ENCODE peak calls at places on chromosome 14, in eight cellular contexts. T, Y, B, H, L, M, Q and D are unnamed samples. For H3K4me1, the result is how much of the 10 kb centered on the place peaks cover.

GRCh38 chr14:61469771-61470170 is 148.4 kb downstream of the PRKCH start:
- DNase-seq in T (no peak), Y (no peak), B (no peak), H (no peak), L (no peak), M (no peak), Q (no peak), D (no peak)

GRCh38 chr14:35940291-35940690 is 114.2 kb downstream of the BRMS1L start:
- DNase-seq in T (no peak), Y (no peak), B (no peak), H (no peak), L (no peak), M (peak), Q (no peak), D (no peak)

GRCh38 chr14:93959239-93960107 is 16.9 kb downstream of the ASB2 start:
- DNase-seq in T (peak), Y (peak), B (peak), H (peak), L (peak), M (peak), Q (peak), D (peak)

GRCh38 chr14:51448831-51449665 is 202.7 kb upstream of the FRMD6 start:
- DNase-seq in T (no peak), Y (peak), B (peak), H (no peak), L (no peak), M (peak), Q (no peak), D (peak)

GRCh38 chr14:53055003-53055402 is 98.1 kb downstream of the DDHD1 start:
- DNase-seq in T (no peak), Y (no peak), B (no peak), H (peak), L (no peak), M (peak), Q (no peak), D (no peak)

GRCh38 chr14:81557137-81557536 is 23.5 kb upstream of the SEL1L start:
- DNase-seq in T (no peak), Y (no peak), B (no peak), H (no peak), L (no peak), M (no peak), Q (no peak), D (no peak)

GRCh38 chr14:26286806-26287205 is 311.0 kb downstream of the NOVA1 start:
- DNase-seq in T (no peak), Y (no peak), B (no peak), H (no peak), L (no peak), M (no peak), Q (no peak), D (no peak)

GRCh38 chr14:101017209-101017608 is 113.7 kb upstream of the RTL1 start:
- DNase-seq in T (no peak), Y (no peak), B (no peak), H (no peak), L (no peak), M (no peak), Q (no peak), D (no peak)

GRCh38 chr14:94062344-94062904 is 18.6 kb downstream of the DDX24 start:
- DNase-seq in T (no peak), Y (no peak), B (no peak), H (no peak), L (peak), M (no peak), Q (no peak), D (no peak)

GRCh38 chr14:20477211-20477876 is 8.1 kb downstream of the PNP start:
- DNase-seq in T (no peak), Y (no peak), B (peak), H (peak), L (peak), M (no peak), Q (peak), D (no peak)

GRCh38 chr14:100902792-100903191 is 730 bp downstream of the RTL1 start:
- DNase-seq in T (no peak), Y (no peak), B (no peak), H (no peak), L (no peak), M (no peak), Q (no peak), D (no peak)

GRCh38 chr14:68640293-68640574 is 152.6 kb downstream of the ZFP36L1 start:
- DNase-seq in T (no peak), Y (no peak), B (no peak), H (no peak), L (no peak), M (no peak), Q (no peak), D (no peak)

GRCh38 chr14:90439874-90440442 is 43.1 kb downstream of the CALM1 start:
- DNase-seq in T (no peak), Y (no peak), B (no peak), H (no peak), L (no peak), M (no peak), Q (no peak), D (no peak)

GRCh38 chr14:79464468-79464867 is 746.8 kb downstream of the DIO2 start:
- DNase-seq in T (no peak), Y (no peak), B (no peak), H (no peak), L (no peak), M (no peak), Q (no peak), D (no peak)

DNA sequence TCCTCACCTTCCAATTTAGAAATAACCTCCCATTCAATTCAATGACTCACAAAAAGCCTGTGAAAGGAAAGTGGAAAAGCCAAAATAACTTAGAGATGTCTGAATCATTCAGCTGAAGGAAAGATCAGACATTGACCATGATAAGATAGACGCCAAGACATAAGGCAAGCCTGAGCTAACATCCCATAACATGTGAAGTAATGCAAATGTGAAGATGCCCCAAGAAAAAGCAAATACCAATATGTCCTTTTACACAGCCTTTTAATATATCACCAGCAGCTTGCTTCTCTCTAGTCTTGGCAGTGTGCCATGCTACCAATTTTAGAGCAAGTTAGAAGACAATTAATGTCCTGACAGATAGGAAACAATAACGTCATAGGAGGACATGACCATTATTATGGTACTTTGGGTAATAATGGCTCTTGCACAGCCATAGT is 2.4 kb upstream of the NUMB start:
- DNase-seq in T (no peak), Y (no peak), B (no peak), H (peak), L (no peak), M (peak), Q (no peak), D (no peak)
- H3K4me1 ChIP-seq in T (under half), Y (under half), B (half or more), H (half or more), L (under half), M (under half), Q (half or more), D (half or more)

DNA sequence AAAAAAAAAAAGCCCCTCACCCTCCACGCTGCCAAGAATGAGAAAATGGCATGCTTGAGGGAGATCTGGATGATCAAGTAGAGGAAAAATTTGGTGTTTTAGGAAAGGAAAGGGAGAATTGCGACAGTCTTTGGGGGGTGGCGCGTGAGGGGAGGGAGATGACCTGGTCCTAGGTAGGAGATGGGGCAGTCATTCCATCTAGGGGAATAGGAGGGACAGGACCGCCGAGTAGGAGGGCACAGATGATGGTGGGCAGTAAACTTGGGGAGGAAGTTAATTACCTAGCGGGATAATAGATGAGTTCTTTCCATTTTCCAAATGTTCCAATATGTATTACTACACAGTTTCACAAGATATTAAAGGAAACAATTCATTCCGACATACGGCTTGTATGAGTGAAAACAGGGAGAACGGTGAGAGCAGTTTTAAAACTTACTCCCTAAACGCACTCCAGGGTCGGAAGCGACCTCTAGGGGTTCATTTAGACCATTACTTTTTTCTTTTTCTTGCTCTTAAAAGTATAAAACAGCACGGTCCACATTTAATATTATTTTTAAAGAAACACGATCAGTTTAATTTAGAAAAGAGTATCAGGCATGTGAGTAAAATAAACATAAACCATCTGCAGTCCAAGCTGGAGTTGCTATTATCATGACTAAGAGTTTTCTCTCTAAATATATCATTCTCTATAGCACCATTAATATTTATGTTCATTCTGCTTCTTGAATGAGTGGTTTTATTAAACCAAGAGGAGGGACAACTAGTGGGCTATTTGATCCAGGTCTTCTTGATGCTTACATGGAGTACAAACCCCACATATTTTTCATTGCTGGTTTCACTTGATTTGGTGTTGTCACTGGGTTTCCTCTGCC is 3.0 kb upstream of the FNTB start:
- DNase-seq in T (no peak), Y (no peak), B (peak), H (peak), L (peak), M (peak), Q (no peak), D (peak)
- H3K4me3 ChIP-seq in T (peak), Y (no peak), B (no peak), H (no peak), L (peak), M (no peak), Q (no peak), D (no peak)

DNA sequence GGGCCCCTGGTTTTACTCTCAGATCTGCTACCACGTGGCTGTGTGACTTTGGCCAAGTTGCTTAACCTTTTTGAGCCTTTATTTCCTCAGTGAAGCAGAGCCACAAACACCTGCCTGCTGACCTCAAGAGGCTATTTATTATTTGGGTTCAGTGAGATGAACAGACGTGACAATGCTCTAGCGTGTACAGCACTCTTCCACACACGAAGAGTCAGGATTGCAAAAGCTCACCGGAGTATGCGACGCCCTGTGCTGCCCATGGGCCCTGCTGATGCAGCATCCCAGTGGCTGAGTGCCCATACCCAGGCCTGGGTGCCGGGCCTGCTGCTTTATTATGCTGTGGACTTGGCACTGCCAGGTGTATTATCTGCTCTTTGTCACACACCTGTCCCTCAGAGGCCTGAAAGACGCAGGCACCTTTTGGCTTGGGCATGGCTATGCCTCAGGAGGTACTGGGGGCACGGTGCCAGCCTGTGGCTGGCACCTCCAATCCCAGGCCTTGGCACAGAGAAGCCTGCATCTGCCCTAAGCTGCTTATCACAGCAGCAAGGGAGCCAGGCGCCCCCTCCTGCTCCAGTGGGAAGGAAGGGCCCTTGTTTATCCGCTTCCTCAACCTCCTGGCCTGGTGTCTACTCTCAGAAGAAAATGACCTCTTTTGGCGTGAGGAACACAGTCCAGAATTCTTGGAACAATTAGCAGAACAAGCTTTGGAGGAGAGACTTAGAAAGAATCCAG is 22.3 kb upstream of the TC2N start:
- DNase-seq in T (no peak), Y (peak), B (peak), H (peak), L (no peak), M (peak), Q (no peak), D (no peak)
- H3K4me1 ChIP-seq in T (under half), Y (under half), B (under half), H (under half), L (half or more), M (under half), Q (under half), D (under half)

GRCh38 chr14:70872678-70873020 is 34.6 kb upstream of the PCNX1 start:
- DNase-seq in T (no peak), Y (no peak), B (no peak), H (no peak), L (no peak), M (no peak), Q (no peak), D (no peak)
- H3K4me3 ChIP-seq in T (peak), Y (no peak), B (no peak), H (no peak), L (peak), M (no peak), Q (no peak), D (no peak)

DNA sequence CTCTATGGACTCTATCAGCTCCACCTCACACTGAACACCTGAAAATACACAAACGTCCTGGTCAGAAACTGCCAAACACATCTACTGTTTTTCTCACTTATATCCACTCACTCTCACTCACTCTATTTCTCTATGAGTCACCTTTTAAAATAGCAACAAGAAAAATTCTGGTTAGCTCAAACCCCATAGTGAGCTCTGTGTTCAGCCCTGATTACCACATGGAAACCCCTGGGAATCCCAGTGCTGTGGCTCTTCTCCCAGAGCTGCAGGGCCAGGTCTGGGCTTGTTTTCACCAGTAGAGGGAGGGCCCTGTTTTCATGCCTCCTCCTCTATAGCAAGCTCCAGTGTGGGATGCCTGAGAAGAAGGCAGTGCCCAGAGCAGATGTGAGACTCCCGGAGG is 1126.1 kb downstream of the TMEM121 start:
- DNase-seq in T (no peak), Y (no peak), B (no peak), H (no peak), L (no peak), M (no peak), Q (no peak), D (no peak)
- H3K4me1 ChIP-seq in T (under half), Y (under half), B (under half), H (under half), L (under half), M (under half), Q (under half), D (under half)

GRCh38 chr14:67265131-67265530 is 23.9 kb downstream of the PALS1 start:
- DNase-seq in T (no peak), Y (no peak), B (no peak), H (no peak), L (no peak), M (peak), Q (no peak), D (no peak)

GRCh38 chr14:67270354-67270753 is 29.1 kb downstream of the PALS1 start:
- DNase-seq in T (no peak), Y (no peak), B (no peak), H (no peak), L (no peak), M (no peak), Q (no peak), D (no peak)

GRCh38 chr14:67268456-67269115 is 27.4 kb downstream of the PALS1 start:
- DNase-seq in T (no peak), Y (no peak), B (no peak), H (no peak), L (no peak), M (no peak), Q (no peak), D (no peak)

GRCh38 chr14:67269338-67270060 is 28.3 kb downstream of the PALS1 start:
- DNase-seq in T (no peak), Y (no peak), B (no peak), H (no peak), L (no peak), M (no peak), Q (no peak), D (no peak)

GRCh38 chr14:67267929-67268328 is 26.7 kb downstream of the PALS1 start:
- DNase-seq in T (no peak), Y (no peak), B (no peak), H (no peak), L (no peak), M (no peak), Q (no peak), D (no peak)
- H3K4me3 ChIP-seq in T (no peak), Y (peak), B (no peak), H (no peak), L (no peak), M (no peak), Q (no peak), D (no peak)